ENCODE peak calls at places on chromosomes 7 and 10, in eight cellular contexts. V, E, T, J, Y, R, S and X are unnamed samples.

GRCh38 chr7:1192171-1192676 is 32.2 kb upstream of the ZFAND2A start:
- DNase-seq in Y (no peak), R (no peak), S (peak; percentile 80), T (peak; percentile 59), J (no peak), V (no peak), E (peak; percentile 63), X (peak; percentile 82)

GRCh38 chr10:132882481-132882951 is 59.9 kb downstream of the CFAP46 start:
- DNase-seq in S (no peak), J (no peak), Y (no peak), R (no peak), V (no peak), E (no peak), T (no peak), X (no peak)

GRCh38 chr7:85770332-85770731 is 583.5 kb upstream of the SEMA3D start:
- DNase-seq in S (no peak), R (no peak), E (no peak), J (no peak), T (no peak), Y (no peak), V (no peak), X (no peak)

GRCh38 chr7:136637826-136638225 is 230.6 kb upstream of the CHRM2 start:
- DNase-seq in S (peak; percentile 7), T (no peak), Y (no peak), R (no peak), V (no peak), J (no peak), E (peak; percentile 23), X (no peak)

GRCh38 chr10:66928000-66928770 is 2.3 kb downstream of the LRRTM3 start:
- DNase-seq in V (no peak), R (no peak), E (peak; percentile 3), J (no peak), T (no peak), Y (no peak), S (no peak), X (no peak)

GRCh38 chr7:94041529-94041928 is 37.4 kb upstream of the BET1 start:
- DNase-seq in S (peak; percentile 46), E (peak; percentile 94), R (no peak), Y (no peak), T (no peak), J (no peak), V (no peak), X (no peak)

GRCh38 chr7:1210979-1211608 is 21.6 kb upstream of the UNCX start:
- DNase-seq in S (no peak), R (no peak), V (no peak), E (no peak), J (no peak), T (no peak), Y (no peak), X (no peak)

GRCh38 chr10:1551636-1552338 is 185.5 kb downstream of the ADARB2 start:
- DNase-seq in E (no peak), T (no peak), R (no peak), V (no peak), Y (peak; percentile 90), S (no peak), J (no peak), X (no peak)

GRCh38 chr7:891805-892204 is 15.5 kb downstream of the GET4 start:
- DNase-seq in S (no peak), Y (no peak), E (no peak), J (no peak), R (no peak), T (no peak), V (no peak), X (no peak)

GRCh38 chr10:58767652-58768051 is 255.0 kb downstream of the BICC1 start:
- DNase-seq in J (no peak), T (no peak), Y (no peak), R (no peak), E (no peak), S (no peak), V (no peak), X (no peak)